ENCODE peak calls at places on chromosomes 16 and 17, in five cellular contexts. One of them, this sample, is unnamed. For H3K4me1, the result is how much of the 10 kb centered on the place peaks cover.

GRCh38 chr17:4949321-4950074 is 1.2 kb upstream of the PFN1 start:
- DNase-seq in ascending aorta: peak
- DNase-seq in Caco-2: peak
- DNase-seq in PC-9: peak
- DNase-seq in right lobe of liver: peak
- DNase-seq in this sample: peak

GRCh38 chr17:10767237-10767636 is 36.7 kb downstream of the TMEM238L start:
- DNase-seq in ascending aorta: no peak
- DNase-seq in Caco-2: no peak
- DNase-seq in PC-9: no peak
- DNase-seq in right lobe of liver: no peak
- DNase-seq in this sample: no peak

GRCh38 chr17:4634981-4635380 is 6.5 kb downstream of the ALOX15 start:
- DNase-seq in ascending aorta: no peak
- DNase-seq in Caco-2: no peak
- DNase-seq in PC-9: no peak
- DNase-seq in right lobe of liver: no peak
- DNase-seq in this sample: no peak

GRCh38 chr17:48671697-48672171 is 45.6 kb upstream of the HOXB9 start:
- DNase-seq in ascending aorta: peak
- DNase-seq in Caco-2: peak
- DNase-seq in PC-9: peak
- DNase-seq in right lobe of liver: peak
- DNase-seq in this sample: peak

GRCh38 chr17:17298108-17298507 is 5.1 kb upstream of the NT5M start:
- DNase-seq in ascending aorta: no peak
- DNase-seq in Caco-2: no peak
- DNase-seq in PC-9: no peak
- DNase-seq in right lobe of liver: no peak
- DNase-seq in this sample: no peak

GRCh38 chr17:37483311-37484039 is 6.2 kb upstream of the DUSP14 start:
- DNase-seq in ascending aorta: no peak
- DNase-seq in Caco-2: no peak
- DNase-seq in PC-9: no peak
- DNase-seq in right lobe of liver: no peak
- DNase-seq in this sample: no peak

GRCh38 chr17:39650121-39650579 is 13.2 kb downstream of the STARD3 start:
- DNase-seq in ascending aorta: no peak
- DNase-seq in Caco-2: no peak
- DNase-seq in PC-9: no peak
- DNase-seq in right lobe of liver: no peak
- DNase-seq in this sample: no peak

GRCh38 chr16:72768611-72769010 is 279.3 kb downstream of the ZFHX3 start:
- DNase-seq in ascending aorta: no peak
- DNase-seq in Caco-2: no peak
- DNase-seq in PC-9: no peak
- DNase-seq in right lobe of liver: no peak
- DNase-seq in this sample: no peak

GRCh38 chr17:69250641-69251040 is 22.0 kb upstream of the ABCA10 start:
- DNase-seq in ascending aorta: no peak
- DNase-seq in Caco-2: no peak
- DNase-seq in PC-9: no peak
- DNase-seq in right lobe of liver: no peak
- DNase-seq in this sample: no peak

GRCh38 chr17:41523787-41524186 is 4.3 kb downstream of the KRT19 start:
- DNase-seq in ascending aorta: no peak
- DNase-seq in Caco-2: no peak
- DNase-seq in PC-9: peak
- DNase-seq in right lobe of liver: no peak
- DNase-seq in this sample: peak

GRCh38 chr16:85027968-85028637 is 508 bp downstream of the KIAA0513 start:
- DNase-seq in ascending aorta: no peak
- DNase-seq in Caco-2: no peak
- DNase-seq in PC-9: no peak
- DNase-seq in right lobe of liver: peak
- DNase-seq in this sample: no peak

GRCh38 chr17:80175411-80175810 is 5.6 kb downstream of the CARD14 start:
- DNase-seq in ascending aorta: no peak
- DNase-seq in Caco-2: peak
- DNase-seq in PC-9: peak
- DNase-seq in right lobe of liver: no peak
- DNase-seq in this sample: peak

GRCh38 chr16:58284488-58284887 is 10.3 kb downstream of the PRSS54 start:
- DNase-seq in ascending aorta: no peak
- DNase-seq in Caco-2: no peak
- DNase-seq in PC-9: no peak
- DNase-seq in right lobe of liver: no peak
- DNase-seq in this sample: no peak

GRCh38 chr16:8146613-8147012 is 443.7 kb downstream of the TMEM114 start:
- DNase-seq in ascending aorta: no peak
- DNase-seq in Caco-2: no peak
- DNase-seq in PC-9: no peak
- DNase-seq in right lobe of liver: no peak
- DNase-seq in this sample: no peak

GRCh38 chr17:74840989-74841666 is 18.6 kb downstream of the GRIN2C start:
- DNase-seq in ascending aorta: peak
- DNase-seq in Caco-2: no peak
- DNase-seq in PC-9: no peak
- DNase-seq in right lobe of liver: no peak
- DNase-seq in this sample: no peak

GRCh38 chr16:89534147-89534788 is 26.1 kb downstream of the SPG7 start:
- DNase-seq in ascending aorta: no peak
- DNase-seq in Caco-2: no peak
- DNase-seq in PC-9: no peak
- DNase-seq in right lobe of liver: no peak
- DNase-seq in this sample: no peak

GRCh38 chr17:76742958-76743357 is 5.0 kb downstream of the MFSD11 start:
- DNase-seq in ascending aorta: no peak
- DNase-seq in Caco-2: no peak
- DNase-seq in PC-9: no peak
- DNase-seq in right lobe of liver: no peak
- DNase-seq in this sample: no peak

GRCh38 chr16:2740476-2740875 is 12.0 kb upstream of the SRRM2 start:
- DNase-seq in ascending aorta: no peak
- DNase-seq in Caco-2: no peak
- DNase-seq in PC-9: no peak
- DNase-seq in right lobe of liver: peak
- DNase-seq in this sample: no peak

GRCh38 chr17:17682737-17683675 is 1.7 kb downstream of the RAI1 start:
- DNase-seq in ascending aorta: peak
- DNase-seq in Caco-2: peak
- DNase-seq in PC-9: peak
- DNase-seq in right lobe of liver: peak
- DNase-seq in this sample: no peak

GRCh38 chr17:77248216-77249054 is 107.7 kb downstream of the SEC14L1 start:
- DNase-seq in ascending aorta: no peak
- DNase-seq in Caco-2: no peak
- DNase-seq in PC-9: no peak
- DNase-seq in right lobe of liver: no peak
- DNase-seq in this sample: no peak

GRCh38 chr17:74550602-74551001 is 4.7 kb upstream of the CD300C start:
- DNase-seq in ascending aorta: no peak
- DNase-seq in Caco-2: no peak
- DNase-seq in PC-9: no peak
- DNase-seq in right lobe of liver: no peak
- DNase-seq in this sample: no peak

GRCh38 chr16:57628008-57628781 is at the start of gene ADGRG1:
- DNase-seq in ascending aorta: peak
- DNase-seq in Caco-2: no peak
- DNase-seq in PC-9: peak
- DNase-seq in right lobe of liver: no peak
- DNase-seq in this sample: peak

GRCh38 chr17:40726919-40727318 is 23.4 kb upstream of the KRT24 start:
- DNase-seq in ascending aorta: no peak
- DNase-seq in Caco-2: no peak
- DNase-seq in PC-9: no peak
- DNase-seq in right lobe of liver: no peak
- DNase-seq in this sample: no peak

GRCh38 chr16:12146966-12147365 is 170.4 kb downstream of the SNX29 start:
- DNase-seq in ascending aorta: no peak
- DNase-seq in Caco-2: no peak
- DNase-seq in PC-9: no peak
- DNase-seq in right lobe of liver: no peak
- DNase-seq in this sample: no peak

GRCh38 chr17:29062215-29062614 is 19.3 kb downstream of the PIPOX start:
- DNase-seq in ascending aorta: no peak
- DNase-seq in Caco-2: no peak
- DNase-seq in PC-9: no peak
- DNase-seq in right lobe of liver: no peak
- DNase-seq in this sample: no peak

GRCh38 chr16:76882105-76882504 is 308.9 kb upstream of the MON1B start:
- DNase-seq in ascending aorta: no peak
- DNase-seq in Caco-2: no peak
- DNase-seq in PC-9: no peak
- DNase-seq in right lobe of liver: no peak
- DNase-seq in this sample: no peak

GRCh38 chr17:27352481-27353460 is 58.9 kb downstream of the WSB1 start:
- DNase-seq in ascending aorta: no peak
- DNase-seq in Caco-2: no peak
- DNase-seq in PC-9: no peak
- DNase-seq in right lobe of liver: no peak
- DNase-seq in this sample: no peak

GRCh38 chr17:62618647-62619412 is 8.6 kb upstream of the MRC2 start:
- DNase-seq in ascending aorta: no peak
- DNase-seq in Caco-2: no peak
- DNase-seq in PC-9: no peak
- DNase-seq in right lobe of liver: no peak
- DNase-seq in this sample: no peak

GRCh38 chr17:56549501-56549900 is 44.0 kb upstream of the NOG start:
- DNase-seq in ascending aorta: no peak
- DNase-seq in Caco-2: no peak
- DNase-seq in PC-9: no peak
- DNase-seq in right lobe of liver: no peak
- DNase-seq in this sample: no peak

GRCh38 chr16:30775381-30776099 is 11.5 kb downstream of the ZNF629 start:
- DNase-seq in ascending aorta: peak
- DNase-seq in Caco-2: peak
- DNase-seq in PC-9: peak
- DNase-seq in right lobe of liver: peak
- DNase-seq in this sample: peak

GRCh38 chr17:13704333-13704732 is 102.6 kb upstream of the HS3ST3A1 start:
- DNase-seq in ascending aorta: no peak
- DNase-seq in Caco-2: no peak
- DNase-seq in PC-9: no peak
- DNase-seq in right lobe of liver: no peak
- DNase-seq in this sample: peak

GRCh38 chr16:88671806-88672205 is 8.9 kb upstream of the MVD start:
- DNase-seq in ascending aorta: no peak
- DNase-seq in Caco-2: no peak
- DNase-seq in PC-9: no peak
- DNase-seq in right lobe of liver: no peak
- DNase-seq in this sample: no peak

GRCh38 chr17:58391302-58391984 is 25.9 kb downstream of the RNF43 start:
- DNase-seq in ascending aorta: no peak
- DNase-seq in Caco-2: peak
- DNase-seq in PC-9: peak
- DNase-seq in right lobe of liver: peak
- DNase-seq in this sample: peak
- H3K4me1 ChIP-seq in ascending aorta: under half
- H3K4me1 ChIP-seq in Caco-2: half or more
- H3K4me1 ChIP-seq in PC-9: half or more
- H3K4me1 ChIP-seq in right lobe of liver: under half
- H3K4me1 ChIP-seq in this sample: under half

DNA sequence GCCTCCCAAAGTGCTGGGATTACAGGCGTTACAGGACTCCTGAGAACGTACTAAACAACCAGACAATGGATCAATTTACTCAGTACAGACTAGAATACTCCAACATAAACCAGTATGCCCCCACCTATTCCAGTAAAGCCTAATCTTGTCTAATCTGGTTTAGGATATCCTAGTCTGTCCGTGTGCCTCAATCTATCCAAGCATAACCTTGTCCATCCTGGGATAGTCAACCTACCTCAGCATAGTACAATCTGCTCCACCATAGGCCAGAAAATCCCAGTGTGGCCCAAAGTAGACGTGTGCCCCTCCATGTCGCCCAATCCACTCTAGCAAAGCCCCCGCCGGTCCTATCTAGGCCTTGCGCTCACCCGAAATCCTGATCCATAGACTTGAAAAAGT is 617 bp downstream of the DVL2 start:
- DNase-seq in ascending aorta: no peak
- DNase-seq in Caco-2: no peak
- DNase-seq in PC-9: no peak
- DNase-seq in right lobe of liver: no peak
- DNase-seq in this sample: no peak
- TF ChIP-seq CTCF in ascending aorta: no peak
- TF ChIP-seq CTCF in Caco-2: no peak
- TF ChIP-seq CTCF in PC-9: no peak
- TF ChIP-seq CTCF in right lobe of liver: no peak
- TF ChIP-seq CTCF in this sample: no peak

GRCh38 chr16:67685388-67686112 is 18.9 kb downstream of the C16orf86 start:
- DNase-seq in ascending aorta: no peak
- DNase-seq in Caco-2: no peak
- DNase-seq in PC-9: no peak
- DNase-seq in right lobe of liver: peak
- DNase-seq in this sample: no peak
- H3K4me1 ChIP-seq in ascending aorta: under half
- H3K4me1 ChIP-seq in Caco-2: under half
- H3K4me1 ChIP-seq in PC-9: under half
- H3K4me1 ChIP-seq in right lobe of liver: under half
- H3K4me1 ChIP-seq in this sample: under half

GRCh38 chr17:63688396-63689020 is 11.4 kb downstream of the LIMD2 start:
- DNase-seq in ascending aorta: no peak
- DNase-seq in Caco-2: no peak
- DNase-seq in PC-9: no peak
- DNase-seq in right lobe of liver: no peak
- DNase-seq in this sample: no peak
- TF ChIP-seq CTCF in ascending aorta: no peak
- TF ChIP-seq CTCF in Caco-2: no peak
- TF ChIP-seq CTCF in PC-9: no peak
- TF ChIP-seq CTCF in right lobe of liver: no peak
- TF ChIP-seq CTCF in this sample: no peak

GRCh38 chr16:80746231-80746630 is 58.2 kb downstream of the CDYL2 start:
- DNase-seq in ascending aorta: no peak
- DNase-seq in Caco-2: no peak
- DNase-seq in PC-9: no peak
- DNase-seq in right lobe of liver: no peak
- DNase-seq in this sample: no peak
- H3K4me1 ChIP-seq in ascending aorta: under half
- H3K4me1 ChIP-seq in Caco-2: under half
- H3K4me1 ChIP-seq in PC-9: under half
- H3K4me1 ChIP-seq in right lobe of liver: under half
- H3K4me1 ChIP-seq in this sample: under half

GRCh38 chr16:23236983-23237382 is 54.4 kb downstream of the SCNN1G start:
- DNase-seq in ascending aorta: no peak
- DNase-seq in Caco-2: no peak
- DNase-seq in PC-9: no peak
- DNase-seq in right lobe of liver: no peak
- DNase-seq in this sample: no peak
- TF ChIP-seq CTCF in ascending aorta: no peak
- TF ChIP-seq CTCF in Caco-2: no peak
- TF ChIP-seq CTCF in PC-9: no peak
- TF ChIP-seq CTCF in right lobe of liver: no peak
- TF ChIP-seq CTCF in this sample: no peak

This sample was measured in foreskin keratinocyte.